ENCODE peak calls at places on chromosomes 5 and 9, in five cellular contexts. N is choroid plexus epithelial cell; P is BJ; H is activated gamma-delta T cell treated with anti-CD3 and anti-CD28 coated beads, Interleukin-2, amount 50 U/mL, for 16 hours; U is retina. X is an unnamed sample.

GRCh38 chr5:77407152-77407551 is 85.0 kb downstream of the WDR41 start:
- DNase-seq in N (no peak), P (no peak), H (no peak), U (no peak), X (no peak)

GRCh38 chr5:135160036-135160675 is 126.1 kb upstream of the PITX1 start:
- DNase-seq in N (no peak), P (no peak), H (no peak), U (no peak), X (no peak)

GRCh38 chr5:44665101-44665701 is 143.5 kb upstream of the MRPS30 start:
- DNase-seq in N (no peak), P (no peak), H (no peak), U (no peak), X (peak)

GRCh38 chr9:126985870-126986498 is 71.4 kb downstream of the RALGPS1 start:
- DNase-seq in N (peak), P (no peak), H (peak), U (no peak), X (peak)

GRCh38 chr9:105191508-105192118 is 52.8 kb upstream of the SLC44A1 start:
- DNase-seq in N (peak), P (no peak), H (no peak), U (no peak), X (no peak)

GRCh38 chr5:139700711-139701693 is 52.9 kb downstream of the CXXC5 start:
- DNase-seq in N (no peak), P (no peak), H (no peak), U (peak), X (no peak)

GRCh38 chr5:50823568-50823967 is 157.1 kb downstream of the PARP8 start:
- DNase-seq in N (no peak), P (no peak), H (no peak), U (no peak), X (no peak)

GRCh38 chr9:97983524-97984187 is 515 bp downstream of the ANP32B start:
- DNase-seq in N (peak), P (no peak), H (peak), U (peak), X (peak)

GRCh38 chr9:136779808-136780207 is 11.3 kb upstream of the TMEM141 start:
- DNase-seq in N (no peak), P (no peak), H (no peak), U (no peak), X (no peak)

GRCh38 chr9:91334053-91334452 is 27.7 kb downstream of the AUH start:
- DNase-seq in N (peak), P (no peak), H (no peak), U (no peak), X (no peak)

GRCh38 chr9:18791074-18791473 is 241.9 kb downstream of the SAXO1 start:
- DNase-seq in N (peak), P (no peak), H (no peak), U (peak), X (peak)

GRCh38 chr9:30757723-30758122 is 1626.7 kb upstream of the ACO1 start:
- DNase-seq in N (no peak), P (no peak), H (no peak), U (no peak), X (no peak)

GRCh38 chr9:92745881-92746280 is 18.8 kb downstream of the BICD2 start:
- DNase-seq in N (no peak), P (no peak), H (no peak), U (no peak), X (no peak)

GRCh38 chr5:41181691-41182564 is 31.4 kb downstream of the C6 start:
- DNase-seq in N (no peak), P (no peak), H (no peak), U (no peak), X (no peak)

GRCh38 chr5:151676719-151677118 is 10.0 kb downstream of the SPARC start:
- DNase-seq in N (peak), P (no peak), H (no peak), U (no peak), X (peak)

GRCh38 chr5:174532453-174533126 is 191.8 kb upstream of the MSX2 start:
- DNase-seq in N (peak), P (peak), H (no peak), U (peak), X (peak)

GRCh38 chr5:56375011-56375410 is 141.9 kb upstream of the ANKRD55 start:
- DNase-seq in N (no peak), P (no peak), H (no peak), U (peak), X (peak)

GRCh38 chr5:108295588-108296368 is 86.1 kb downstream of the FBXL17 start:
- DNase-seq in N (peak), P (no peak), H (no peak), U (no peak), X (peak)

GRCh38 chr5:884345-885126 is 8.1 kb downstream of the BRD9 start:
- DNase-seq in N (no peak), P (no peak), H (no peak), U (no peak), X (no peak)

GRCh38 chr5:88659529-88660325 is 223.3 kb downstream of the MEF2C start:
- DNase-seq in N (no peak), P (no peak), H (no peak), U (peak), X (no peak)

X was measured in myocyte.